ENCODE peak calls at places on chromosome 13, in five cellular contexts. One of them, this sample, is unnamed.

GRCh38 chr13:113777311-113778260 is 18.6 kb downstream of the TMEM255B start:
- DNase-seq in neuronal stem cell: peak
- DNase-seq in H9: peak
- DNase-seq in trophoblast cell: no peak
- DNase-seq in H1: peak
- DNase-seq in this sample: peak

GRCh38 chr13:114149774-114150740 is 17.6 kb upstream of the RASA3 start:
- DNase-seq in neuronal stem cell: no peak
- DNase-seq in H9: no peak
- DNase-seq in trophoblast cell: no peak
- DNase-seq in H1: no peak
- DNase-seq in this sample: no peak

GRCh38 chr13:97125051-97125809 is 96.9 kb upstream of the MBNL2 start:
- DNase-seq in neuronal stem cell: no peak
- DNase-seq in H9: no peak
- DNase-seq in trophoblast cell: no peak
- DNase-seq in H1: no peak
- DNase-seq in this sample: peak

GRCh38 chr13:93320942-93321341 is 94.3 kb downstream of the GPC6 start:
- DNase-seq in neuronal stem cell: no peak
- DNase-seq in H9: no peak
- DNase-seq in trophoblast cell: no peak
- DNase-seq in H1: no peak
- DNase-seq in this sample: peak

GRCh38 chr13:32676242-32676641 is 90.0 kb downstream of the PDS5B start:
- DNase-seq in neuronal stem cell: no peak
- DNase-seq in H9: no peak
- DNase-seq in trophoblast cell: no peak
- DNase-seq in H1: no peak
- DNase-seq in this sample: no peak

GRCh38 chr13:69948016-69948415 is 159.6 kb upstream of the ATXN8OS start:
- DNase-seq in neuronal stem cell: no peak
- DNase-seq in H9: no peak
- DNase-seq in trophoblast cell: peak
- DNase-seq in H1: no peak
- DNase-seq in this sample: no peak

GRCh38 chr13:84641491-84641890 is 759.2 kb upstream of the SLITRK1 start:
- DNase-seq in neuronal stem cell: no peak
- DNase-seq in H9: no peak
- DNase-seq in trophoblast cell: no peak
- DNase-seq in H1: no peak
- DNase-seq in this sample: no peak

GRCh38 chr13:100298116-100298681 is 209.3 kb downstream of the PCCA start:
- DNase-seq in neuronal stem cell: no peak
- DNase-seq in H9: no peak
- DNase-seq in trophoblast cell: no peak
- DNase-seq in H1: no peak
- DNase-seq in this sample: no peak

GRCh38 chr13:39684531-39685137 is 29.2 kb downstream of the COG6 start:
- DNase-seq in neuronal stem cell: peak
- DNase-seq in H9: no peak
- DNase-seq in trophoblast cell: peak
- DNase-seq in H1: no peak
- DNase-seq in this sample: peak

GRCh38 chr13:98761126-98761978 is 8.9 kb upstream of the SLC15A1 start:
- DNase-seq in neuronal stem cell: no peak
- DNase-seq in H9: no peak
- DNase-seq in trophoblast cell: no peak
- DNase-seq in H1: no peak
- DNase-seq in this sample: peak
- H2BK120ac ChIP-seq in neuronal stem cell: no peak
- H2BK120ac ChIP-seq in H9: no peak
- H2BK120ac ChIP-seq in trophoblast cell: no peak
- H2BK120ac ChIP-seq in H1: no peak
- H2BK120ac ChIP-seq in this sample: no peak

DNA sequence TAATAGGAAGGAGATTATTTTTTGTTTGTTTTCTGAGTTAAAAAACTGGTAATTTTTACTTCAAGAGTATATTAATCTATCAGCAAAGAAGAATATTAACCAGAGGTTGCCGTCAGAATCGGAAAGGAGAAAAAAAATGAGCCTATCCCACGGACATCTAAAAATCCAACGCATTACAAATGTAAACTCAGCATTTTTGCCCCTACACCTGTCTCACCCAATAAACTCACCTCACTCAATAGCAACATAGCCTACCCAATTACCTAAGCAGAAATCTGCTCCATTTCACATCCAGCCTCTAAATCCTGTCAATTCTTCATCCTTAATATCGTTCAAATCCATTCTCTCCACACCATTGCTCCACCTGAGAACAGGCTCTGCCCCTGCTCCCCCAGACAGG is 10.4 kb upstream of the DIAPH3 start:
- DNase-seq in neuronal stem cell: no peak
- DNase-seq in H9: no peak
- DNase-seq in trophoblast cell: no peak
- DNase-seq in H1: no peak
- DNase-seq in this sample: no peak
- H3K18ac ChIP-seq in neuronal stem cell: no peak
- H3K18ac ChIP-seq in H9: no peak
- H3K18ac ChIP-seq in trophoblast cell: no peak
- H3K18ac ChIP-seq in H1: no peak
- H3K18ac ChIP-seq in this sample: no peak

GRCh38 chr13:31591834-31592233 is 147.5 kb upstream of the RXFP2 start:
- DNase-seq in neuronal stem cell: no peak
- DNase-seq in H9: no peak
- DNase-seq in trophoblast cell: no peak
- DNase-seq in H1: no peak
- DNase-seq in this sample: no peak
- H2BK12ac ChIP-seq in neuronal stem cell: no peak
- H2BK12ac ChIP-seq in H9: no peak
- H2BK12ac ChIP-seq in trophoblast cell: no peak
- H2BK12ac ChIP-seq in H1: no peak
- H2BK12ac ChIP-seq in this sample: no peak

GRCh38 chr13:44362394-44363040 is 11.1 kb upstream of the SERP2 start:
- DNase-seq in neuronal stem cell: no peak
- DNase-seq in H9: no peak
- DNase-seq in trophoblast cell: no peak
- DNase-seq in H1: no peak
- DNase-seq in this sample: peak

GRCh38 chr13:44365899-44366298 is 7.7 kb upstream of the SERP2 start:
- DNase-seq in neuronal stem cell: no peak
- DNase-seq in H9: no peak
- DNase-seq in trophoblast cell: no peak
- DNase-seq in H1: no peak
- DNase-seq in this sample: no peak

GRCh38 chr13:44364019-44364418 is 9.6 kb upstream of the SERP2 start:
- DNase-seq in neuronal stem cell: no peak
- DNase-seq in H9: no peak
- DNase-seq in trophoblast cell: no peak
- DNase-seq in H1: no peak
- DNase-seq in this sample: no peak

GRCh38 chr13:44365008-44365407 is 8.6 kb upstream of the SERP2 start:
- DNase-seq in neuronal stem cell: no peak
- DNase-seq in H9: no peak
- DNase-seq in trophoblast cell: no peak
- DNase-seq in H1: no peak
- DNase-seq in this sample: peak

DNA sequence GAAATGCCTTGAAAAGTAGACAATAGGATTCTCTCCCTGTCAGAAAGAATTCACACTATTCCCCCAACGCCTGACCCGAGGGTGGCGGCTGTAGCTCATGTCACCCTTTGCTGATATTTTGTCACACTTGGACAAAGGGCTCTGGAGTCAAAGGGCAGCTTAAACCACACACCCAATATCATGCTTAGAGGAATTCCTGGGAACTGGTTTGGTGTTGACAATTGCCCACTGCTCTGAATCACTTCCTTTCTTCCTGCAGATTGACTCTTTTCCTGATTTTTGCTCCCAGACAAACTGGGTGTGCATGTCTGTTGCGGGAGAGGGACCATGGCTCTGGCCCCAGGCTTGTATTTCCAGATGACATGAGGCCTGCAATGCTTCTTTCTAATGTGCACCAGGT is 9.0 kb upstream of the SERP2 start:
- DNase-seq in neuronal stem cell: peak
- DNase-seq in H9: no peak
- DNase-seq in trophoblast cell: peak
- DNase-seq in H1: no peak
- DNase-seq in this sample: peak
- H2BK120ac ChIP-seq in neuronal stem cell: no peak
- H2BK120ac ChIP-seq in H9: no peak
- H2BK120ac ChIP-seq in trophoblast cell: peak
- H2BK120ac ChIP-seq in H1: no peak
- H2BK120ac ChIP-seq in this sample: no peak

GRCh38 chr13:98927954-98928927 is 49.6 kb downstream of the DOCK9 start:
- DNase-seq in neuronal stem cell: no peak
- DNase-seq in H9: no peak
- DNase-seq in trophoblast cell: peak
- DNase-seq in H1: no peak
- DNase-seq in this sample: no peak
- H3K18ac ChIP-seq in neuronal stem cell: no peak
- H3K18ac ChIP-seq in H9: no peak
- H3K18ac ChIP-seq in trophoblast cell: no peak
- H3K18ac ChIP-seq in H1: no peak
- H3K18ac ChIP-seq in this sample: no peak

GRCh38 chr13:66700336-66700735 is 529.8 kb downstream of the PCDH9 start:
- DNase-seq in neuronal stem cell: no peak
- DNase-seq in H9: no peak
- DNase-seq in trophoblast cell: no peak
- DNase-seq in H1: no peak
- DNase-seq in this sample: no peak
- H2BK12ac ChIP-seq in neuronal stem cell: no peak
- H2BK12ac ChIP-seq in H9: no peak
- H2BK12ac ChIP-seq in trophoblast cell: no peak
- H2BK12ac ChIP-seq in H1: no peak
- H2BK12ac ChIP-seq in this sample: no peak

DNA sequence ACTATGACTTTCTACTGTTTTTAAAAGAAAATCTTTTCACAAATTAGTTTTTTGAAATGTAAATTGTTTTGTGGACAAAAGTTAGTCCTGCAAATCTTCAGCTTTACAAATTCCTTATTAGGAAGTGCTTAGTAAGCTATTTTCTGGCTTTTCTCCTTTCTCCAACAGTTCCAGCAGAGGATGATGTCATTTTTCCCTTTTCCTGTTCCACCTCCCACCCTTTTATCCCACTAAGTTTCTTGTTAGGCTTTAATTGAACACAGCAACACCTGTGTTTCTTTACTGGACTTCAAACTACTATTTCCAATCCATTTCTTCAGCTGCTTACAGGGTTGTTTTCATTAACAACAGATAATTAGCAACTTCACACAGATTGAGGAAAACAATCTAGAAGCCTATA is 389.2 kb downstream of the NDFIP2 start:
- DNase-seq in neuronal stem cell: no peak
- DNase-seq in H9: no peak
- DNase-seq in trophoblast cell: no peak
- DNase-seq in H1: no peak
- DNase-seq in this sample: peak
- H2BK120ac ChIP-seq in neuronal stem cell: no peak
- H2BK120ac ChIP-seq in H9: peak
- H2BK120ac ChIP-seq in trophoblast cell: no peak
- H2BK120ac ChIP-seq in H1: no peak
- H2BK120ac ChIP-seq in this sample: no peak

GRCh38 chr13:23608704-23609413 is 38.6 kb downstream of the TNFRSF19 start:
- DNase-seq in neuronal stem cell: no peak
- DNase-seq in H9: no peak
- DNase-seq in trophoblast cell: no peak
- DNase-seq in H1: no peak
- DNase-seq in this sample: no peak
- H3K18ac ChIP-seq in neuronal stem cell: peak
- H3K18ac ChIP-seq in H9: no peak
- H3K18ac ChIP-seq in trophoblast cell: no peak
- H3K18ac ChIP-seq in H1: no peak
- H3K18ac ChIP-seq in this sample: no peak